ENCODE peak calls at places on chromosomes 6 and 20, in four cellular contexts. S is CD8-positive, alpha-beta T cell; M is foreskin keratinocyte; P is aorta. Z is an unnamed sample.

GRCh38 chr6:107957165-107957908 is 671 bp downstream of the SEC63 start:
- DNase-seq in S (peak; percentile 63), M (peak; percentile 57), P (peak; percentile 82), Z (peak; percentile 64)

GRCh38 chr6:11575408-11576033 is 38.0 kb downstream of the TMEM170B start:
- DNase-seq in S (peak; percentile 39), M (peak; percentile 73), P (no peak), Z (peak; percentile 46)

GRCh38 chr20:56601166-56601565 is 27.9 kb upstream of the TFAP2C start:
- DNase-seq in S (no peak), M (no peak), P (no peak), Z (no peak)

GRCh38 chr6:119653329-119653728 is 303.8 kb upstream of the MAN1A1 start:
- DNase-seq in S (no peak), M (no peak), P (no peak), Z (no peak)

GRCh38 chr6:11428895-11429294 is 108.7 kb upstream of the TMEM170B start:
- DNase-seq in S (no peak), M (no peak), P (no peak), Z (no peak)

GRCh38 chr6:170112583-170112860 is 178.4 kb downstream of the DLL1 start:
- DNase-seq in S (no peak), M (no peak), P (peak; percentile 43), Z (no peak)

GRCh38 chr6:160996316-160996715 is 4.7 kb downstream of the MAP3K4 start:
- DNase-seq in S (no peak), M (peak; percentile 83), P (no peak), Z (no peak)

GRCh38 chr6:41288025-41288777 is 1.7 kb upstream of the TREM1 start:
- DNase-seq in S (no peak), M (peak; percentile 15), P (no peak), Z (no peak)

GRCh38 chr6:149754573-149754972 is 5.0 kb downstream of the PCMT1 start:
- DNase-seq in S (no peak), M (no peak), P (no peak), Z (no peak)

GRCh38 chr6:1917628-1918371 is 308.1 kb downstream of the FOXC1 start:
- DNase-seq in S (no peak), M (peak; percentile 92), P (peak; percentile 89), Z (no peak)

GRCh38 chr6:161301338-161301737 is 27.5 kb upstream of the AGPAT4 start:
- DNase-seq in S (no peak), M (peak; percentile 81), P (no peak), Z (no peak)

GRCh38 chr6:128098000-128098581 is 197.2 kb upstream of the THEMIS start:
- DNase-seq in S (no peak), M (no peak), P (no peak), Z (no peak)

GRCh38 chr6:156061958-156062661 is 606.5 kb upstream of the NOX3 start:
- DNase-seq in S (no peak), M (no peak), P (no peak), Z (no peak)

GRCh38 chr6:143513410-143513809 is 1.9 kb upstream of the FUCA2 start:
- DNase-seq in S (peak; percentile 51), M (peak; percentile 13), P (no peak), Z (no peak)

GRCh38 chr6:165872811-165873210 is 209.8 kb upstream of the PDE10A start:
- DNase-seq in S (no peak), M (no peak), P (no peak), Z (no peak)

GRCh38 chr6:165877773-165878172 is 214.7 kb upstream of the PDE10A start:
- DNase-seq in S (no peak), M (no peak), P (no peak), Z (no peak)

GRCh38 chr6:165875946-165876345 is 212.9 kb upstream of the PDE10A start:
- DNase-seq in S (no peak), M (no peak), P (no peak), Z (no peak)

GRCh38 chr6:165877192-165877591 is 214.2 kb upstream of the PDE10A start:
- DNase-seq in S (no peak), M (no peak), P (no peak), Z (no peak)

GRCh38 chr6:165876568-165876967 is 213.5 kb upstream of the PDE10A start:
- DNase-seq in S (no peak), M (no peak), P (no peak), Z (no peak)
- H3K27ac ChIP-seq in S (no peak overlapping the region), M (no peak overlapping the region), P (no peak overlapping the region), Z (no peak overlapping the region)

DNA sequence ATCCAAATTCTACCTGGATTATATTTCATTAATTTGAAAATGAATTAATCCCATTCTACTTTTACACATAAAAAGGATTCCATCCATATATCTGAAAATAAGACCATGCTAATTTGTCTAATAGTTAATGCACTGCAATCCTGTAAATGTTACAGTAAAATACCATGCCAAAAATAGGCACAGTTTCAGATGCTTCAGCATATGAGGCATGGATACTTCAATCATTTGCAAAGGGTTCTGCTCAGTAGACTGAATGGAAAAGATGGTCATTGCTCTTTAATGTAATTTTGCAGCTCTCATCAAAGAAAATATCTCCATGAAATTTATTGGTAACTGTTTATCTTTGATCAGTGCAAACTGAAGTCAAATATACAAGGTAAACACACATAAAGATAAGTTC is 996.5 kb upstream of the CITED2 start:
- DNase-seq in S (no peak), M (no peak), P (no peak), Z (no peak)
- H3K27ac ChIP-seq in S (no peak overlapping the region), M (no peak overlapping the region), P (no peak overlapping the region), Z (no peak overlapping the region)

DNA sequence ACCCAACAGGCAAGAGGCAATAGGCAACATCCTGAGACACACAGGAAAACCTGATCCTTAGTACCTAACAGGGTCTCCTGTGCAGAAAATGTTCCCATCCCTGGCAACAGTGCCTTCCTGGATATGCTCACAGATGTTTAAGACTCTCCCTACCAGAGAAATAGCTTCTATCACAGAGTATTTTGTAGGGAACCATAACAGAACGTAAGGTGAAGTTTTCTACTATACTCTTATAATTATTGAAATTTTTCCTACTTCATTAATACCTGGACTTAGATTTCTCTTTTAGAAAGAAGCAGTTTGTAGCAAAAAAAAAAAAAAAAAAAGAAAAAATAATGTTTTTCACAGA is 33.5 kb upstream of the LGSN start:
- DNase-seq in S (no peak), M (no peak), P (no peak), Z (no peak)
- H3K27ac ChIP-seq in S (no peak overlapping the region), M (no peak overlapping the region), P (no peak overlapping the region), Z (no peak overlapping the region)

GRCh38 chr6:30129818-30130679 is 5.9 kb upstream of the TRIM40 start:
- DNase-seq in S (no peak), M (no peak), P (no peak), Z (no peak)

GRCh38 chr6:30131947-30132497 is 3.9 kb upstream of the TRIM40 start:
- DNase-seq in S (no peak), M (no peak), P (no peak), Z (no peak)

GRCh38 chr6:30129270-30129669 is 6.7 kb upstream of the TRIM40 start:
- DNase-seq in S (no peak), M (no peak), P (no peak), Z (no peak)

GRCh38 chr6:30127238-30128093 is 8.5 kb upstream of the TRIM40 start:
- DNase-seq in S (no peak), M (no peak), P (no peak), Z (no peak)

GRCh38 chr6:30130887-30131862 is 4.8 kb upstream of the TRIM40 start:
- DNase-seq in S (peak; percentile 70), M (peak; percentile 70), P (no peak), Z (peak; percentile 76)
- H3K27ac ChIP-seq in S (no peak overlapping the region), M (no peak overlapping the region), P (no peak overlapping the region), Z (no peak overlapping the region)

DNA sequence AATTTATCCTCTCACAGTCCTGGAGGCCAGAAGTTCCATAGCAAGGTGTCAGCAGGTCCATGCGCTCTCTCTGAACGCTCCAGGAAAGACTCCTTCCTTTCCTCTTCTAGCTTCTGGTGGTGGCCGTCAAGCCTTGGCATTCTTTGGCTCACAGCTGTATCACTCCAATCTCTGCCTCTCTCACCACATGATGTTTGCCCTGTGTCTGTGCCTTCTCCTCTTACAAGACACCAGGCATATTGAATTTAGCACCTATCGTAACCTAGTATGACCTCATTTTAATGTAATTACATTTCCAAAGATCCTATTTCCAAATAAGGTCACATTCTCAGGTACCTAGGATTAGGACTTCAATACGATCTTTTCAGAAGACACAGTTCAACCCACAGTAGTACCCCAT is 428.5 kb downstream of the CD83 start:
- DNase-seq in S (no peak), M (no peak), P (no peak), Z (no peak)
- H3K27ac ChIP-seq in S (no peak overlapping the region), M (no peak overlapping the region), P (no peak overlapping the region), Z (no peak overlapping the region)

DNA sequence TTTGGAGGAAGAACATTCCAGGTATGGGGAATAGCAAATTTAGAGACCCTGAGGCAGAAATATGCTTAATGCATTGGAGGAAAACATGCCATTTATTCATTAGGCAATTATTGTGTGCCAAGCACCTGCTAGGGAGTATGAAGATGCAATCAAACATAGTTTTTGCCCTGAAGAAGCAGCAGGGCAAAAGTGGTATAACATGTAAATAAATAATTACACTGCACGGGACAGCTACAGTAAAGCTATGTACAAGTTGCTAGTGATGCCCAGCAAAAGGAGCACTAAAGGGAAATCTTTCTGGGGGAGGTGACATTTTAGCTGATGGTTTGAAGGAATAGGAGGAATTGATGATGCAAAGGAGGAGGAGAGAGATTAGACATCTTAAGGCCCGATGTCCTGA is 626 bp upstream of the TJAP1 start:
- DNase-seq in S (no peak), M (no peak), P (no peak), Z (no peak)
- H3K27ac ChIP-seq in S (peak overlapping the region; percentile 93), M (peak overlapping the region; percentile 61), P (no peak overlapping the region), Z (peak overlapping the region; percentile 96)

Z was measured in naive thymus-derived CD4-positive, alpha-beta T cell.